ENCODE peak calls at places on chromosomes 3 and 15, in seven cellular contexts. One of them, this sample, is unnamed. For H3K36me3, the result is how much of the 10 kb centered on the place peaks cover.

GRCh38 chr15:101669744-101670143 is 17.6 kb upstream of the TM2D3 start:
- DNase-seq in neuronal stem cell: no peak
- DNase-seq in HCT116: no peak
- DNase-seq in fibroblast of lung: peak
- DNase-seq in HepG2: no peak
- DNase-seq in neural progenitor cell: no peak
- DNase-seq in mesendoderm: no peak
- DNase-seq in this sample: no peak

GRCh38 chr3:146532406-146532805 is 12.0 kb downstream of the PLSCR1 start:
- DNase-seq in neuronal stem cell: no peak
- DNase-seq in HCT116: no peak
- DNase-seq in fibroblast of lung: no peak
- DNase-seq in HepG2: no peak
- DNase-seq in neural progenitor cell: no peak
- DNase-seq in mesendoderm: no peak
- DNase-seq in this sample: no peak

GRCh38 chr3:27805282-27805681 is 83.2 kb upstream of the EOMES start:
- DNase-seq in neuronal stem cell: no peak
- DNase-seq in HCT116: no peak
- DNase-seq in fibroblast of lung: no peak
- DNase-seq in HepG2: no peak
- DNase-seq in neural progenitor cell: no peak
- DNase-seq in mesendoderm: no peak
- DNase-seq in this sample: no peak

GRCh38 chr15:51613988-51614387 is 8.6 kb downstream of the DMXL2 start:
- DNase-seq in neuronal stem cell: no peak
- DNase-seq in HCT116: no peak
- DNase-seq in fibroblast of lung: no peak
- DNase-seq in HepG2: no peak
- DNase-seq in neural progenitor cell: no peak
- DNase-seq in mesendoderm: no peak
- DNase-seq in this sample: no peak

GRCh38 chr3:13219902-13220296 is 146.7 kb upstream of the IQSEC1 start:
- DNase-seq in neuronal stem cell: no peak
- DNase-seq in HCT116: no peak
- DNase-seq in fibroblast of lung: no peak
- DNase-seq in HepG2: no peak
- DNase-seq in neural progenitor cell: no peak
- DNase-seq in mesendoderm: no peak
- DNase-seq in this sample: no peak

GRCh38 chr15:70632079-70632850 is 131.1 kb downstream of the UACA start:
- DNase-seq in neuronal stem cell: no peak
- DNase-seq in HCT116: no peak
- DNase-seq in fibroblast of lung: no peak
- DNase-seq in HepG2: no peak
- DNase-seq in neural progenitor cell: no peak
- DNase-seq in mesendoderm: no peak
- DNase-seq in this sample: peak

GRCh38 chr15:33807665-33808064 is 160.6 kb upstream of the CHRM5 start:
- DNase-seq in neuronal stem cell: no peak
- DNase-seq in HCT116: no peak
- DNase-seq in fibroblast of lung: no peak
- DNase-seq in HepG2: no peak
- DNase-seq in neural progenitor cell: no peak
- DNase-seq in mesendoderm: no peak
- DNase-seq in this sample: no peak

GRCh38 chr15:43232289-43232874 is 11.6 kb upstream of the EPB42 start:
- DNase-seq in neuronal stem cell: no peak
- DNase-seq in HCT116: no peak
- DNase-seq in fibroblast of lung: no peak
- DNase-seq in HepG2: no peak
- DNase-seq in neural progenitor cell: no peak
- DNase-seq in mesendoderm: no peak
- DNase-seq in this sample: no peak

GRCh38 chr3:186466391-186466974 is 77.7 kb downstream of the CRYGS start:
- DNase-seq in neuronal stem cell: no peak
- DNase-seq in HCT116: no peak
- DNase-seq in fibroblast of lung: no peak
- DNase-seq in HepG2: no peak
- DNase-seq in neural progenitor cell: no peak
- DNase-seq in mesendoderm: no peak
- DNase-seq in this sample: no peak

GRCh38 chr3:128950223-128950938 is 43.5 kb downstream of the CFAP92 start:
- DNase-seq in neuronal stem cell: no peak
- DNase-seq in HCT116: peak
- DNase-seq in fibroblast of lung: peak
- DNase-seq in HepG2: peak
- DNase-seq in neural progenitor cell: peak
- DNase-seq in mesendoderm: peak
- DNase-seq in this sample: no peak

GRCh38 chr15:95129589-95129988 is 898.2 kb downstream of the MCTP2 start:
- DNase-seq in neuronal stem cell: no peak
- DNase-seq in HCT116: no peak
- DNase-seq in fibroblast of lung: peak
- DNase-seq in HepG2: no peak
- DNase-seq in neural progenitor cell: no peak
- DNase-seq in mesendoderm: no peak
- DNase-seq in this sample: no peak

GRCh38 chr3:111862415-111862814 is 3.4 kb downstream of the PHLDB2 start:
- DNase-seq in neuronal stem cell: no peak
- DNase-seq in HCT116: no peak
- DNase-seq in fibroblast of lung: no peak
- DNase-seq in HepG2: no peak
- DNase-seq in neural progenitor cell: peak
- DNase-seq in mesendoderm: peak
- DNase-seq in this sample: peak

GRCh38 chr3:12025584-12025983 is 21.4 kb downstream of the SYN2 start:
- DNase-seq in neuronal stem cell: no peak
- DNase-seq in HCT116: no peak
- DNase-seq in fibroblast of lung: no peak
- DNase-seq in HepG2: no peak
- DNase-seq in neural progenitor cell: no peak
- DNase-seq in mesendoderm: no peak
- DNase-seq in this sample: no peak

GRCh38 chr15:98774756-98775497 is 126.6 kb downstream of the IGF1R start:
- DNase-seq in neuronal stem cell: no peak
- DNase-seq in HCT116: no peak
- DNase-seq in fibroblast of lung: no peak
- DNase-seq in HepG2: peak
- DNase-seq in neural progenitor cell: no peak
- DNase-seq in mesendoderm: no peak
- DNase-seq in this sample: peak

GRCh38 chr3:186882125-186882524 is 39.6 kb downstream of the ADIPOQ start:
- DNase-seq in neuronal stem cell: no peak
- DNase-seq in HCT116: no peak
- DNase-seq in fibroblast of lung: no peak
- DNase-seq in HepG2: no peak
- DNase-seq in neural progenitor cell: no peak
- DNase-seq in mesendoderm: no peak
- DNase-seq in this sample: no peak

GRCh38 chr3:183253364-183253960 is 409 bp downstream of the B3GNT5 start:
- DNase-seq in neuronal stem cell: no peak
- DNase-seq in HCT116: no peak
- DNase-seq in fibroblast of lung: peak
- DNase-seq in HepG2: no peak
- DNase-seq in neural progenitor cell: peak
- DNase-seq in mesendoderm: peak
- DNase-seq in this sample: no peak

GRCh38 chr3:69838217-69838616 is 99.0 kb downstream of the MITF start:
- DNase-seq in neuronal stem cell: no peak
- DNase-seq in HCT116: no peak
- DNase-seq in fibroblast of lung: peak
- DNase-seq in HepG2: no peak
- DNase-seq in neural progenitor cell: no peak
- DNase-seq in mesendoderm: no peak
- DNase-seq in this sample: peak

GRCh38 chr3:179474480-179474879 is 23.2 kb upstream of the GNB4 start:
- DNase-seq in neuronal stem cell: no peak
- DNase-seq in HCT116: no peak
- DNase-seq in fibroblast of lung: no peak
- DNase-seq in HepG2: no peak
- DNase-seq in neural progenitor cell: no peak
- DNase-seq in mesendoderm: no peak
- DNase-seq in this sample: no peak

GRCh38 chr3:37941608-37942540 is 48.7 kb upstream of the VILL start:
- DNase-seq in neuronal stem cell: no peak
- DNase-seq in HCT116: no peak
- DNase-seq in fibroblast of lung: no peak
- DNase-seq in HepG2: no peak
- DNase-seq in neural progenitor cell: peak
- DNase-seq in mesendoderm: no peak
- DNase-seq in this sample: no peak

GRCh38 chr3:61605589-61606175 is 44.3 kb downstream of the PTPRG start:
- DNase-seq in neuronal stem cell: no peak
- DNase-seq in HCT116: no peak
- DNase-seq in fibroblast of lung: peak
- DNase-seq in HepG2: no peak
- DNase-seq in neural progenitor cell: no peak
- DNase-seq in mesendoderm: no peak
- DNase-seq in this sample: no peak

GRCh38 chr3:124760601-124761000 is 30.3 kb downstream of the UMPS start:
- DNase-seq in neuronal stem cell: no peak
- DNase-seq in HCT116: no peak
- DNase-seq in fibroblast of lung: peak
- DNase-seq in HepG2: peak
- DNase-seq in neural progenitor cell: no peak
- DNase-seq in mesendoderm: peak
- DNase-seq in this sample: no peak

DNA sequence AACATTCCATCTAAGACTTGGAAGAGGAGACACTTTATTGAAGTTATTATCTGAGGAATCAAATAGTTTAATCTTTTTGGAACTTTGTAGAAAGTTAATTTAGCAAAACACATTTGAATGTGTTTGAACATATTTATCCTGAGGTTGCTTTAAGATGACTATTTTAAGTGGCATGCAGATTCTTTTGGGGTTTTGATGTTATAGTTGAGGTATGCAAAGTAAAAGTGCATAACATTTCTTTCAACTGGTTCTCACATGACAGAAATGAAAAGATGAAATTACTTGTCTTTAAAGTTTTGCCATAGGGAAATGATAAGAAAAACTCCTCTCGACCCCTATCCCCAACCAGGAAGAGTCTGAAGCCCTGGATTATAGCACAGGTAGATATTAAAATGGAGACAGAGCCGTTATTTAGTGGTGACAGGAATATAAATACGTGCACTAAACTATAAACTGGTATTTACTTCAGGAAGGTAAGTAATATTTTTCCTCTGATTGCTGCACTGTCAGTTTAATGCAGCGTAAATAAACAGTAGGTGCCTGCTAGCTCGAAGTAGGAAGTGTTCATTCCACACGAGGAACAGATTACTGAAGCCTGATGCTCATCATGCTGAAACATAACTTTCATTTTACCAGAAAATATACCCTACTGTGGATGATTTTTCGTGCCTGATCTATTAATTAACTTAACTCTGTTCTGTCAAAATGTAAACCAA is 15.1 kb upstream of the SATB1 start:
- DNase-seq in neuronal stem cell: no peak
- DNase-seq in HCT116: no peak
- DNase-seq in fibroblast of lung: no peak
- DNase-seq in HepG2: no peak
- DNase-seq in neural progenitor cell: no peak
- DNase-seq in mesendoderm: no peak
- DNase-seq in this sample: no peak
- H3K36me3 ChIP-seq in neuronal stem cell: under half
- H3K36me3 ChIP-seq in HCT116: under half
- H3K36me3 ChIP-seq in fibroblast of lung: under half
- H3K36me3 ChIP-seq in HepG2: under half
- H3K36me3 ChIP-seq in neural progenitor cell: under half
- H3K36me3 ChIP-seq in mesendoderm: under half
- H3K36me3 ChIP-seq in this sample: under half

GRCh38 chr15:29888651-29889050 is 66.4 kb upstream of the TJP1 start:
- DNase-seq in neuronal stem cell: no peak
- DNase-seq in HCT116: no peak
- DNase-seq in fibroblast of lung: peak
- DNase-seq in HepG2: no peak
- DNase-seq in neural progenitor cell: peak
- DNase-seq in mesendoderm: peak
- DNase-seq in this sample: no peak

GRCh38 chr15:29883126-29883525 is 60.9 kb upstream of the TJP1 start:
- DNase-seq in neuronal stem cell: peak
- DNase-seq in HCT116: no peak
- DNase-seq in fibroblast of lung: peak
- DNase-seq in HepG2: no peak
- DNase-seq in neural progenitor cell: peak
- DNase-seq in mesendoderm: peak
- DNase-seq in this sample: no peak

GRCh38 chr15:29887719-29888118 is 65.5 kb upstream of the TJP1 start:
- DNase-seq in neuronal stem cell: no peak
- DNase-seq in HCT116: no peak
- DNase-seq in fibroblast of lung: peak
- DNase-seq in HepG2: no peak
- DNase-seq in neural progenitor cell: no peak
- DNase-seq in mesendoderm: no peak
- DNase-seq in this sample: no peak

GRCh38 chr15:29880886-29881285 is 58.6 kb upstream of the TJP1 start:
- DNase-seq in neuronal stem cell: no peak
- DNase-seq in HCT116: no peak
- DNase-seq in fibroblast of lung: no peak
- DNase-seq in HepG2: no peak
- DNase-seq in neural progenitor cell: no peak
- DNase-seq in mesendoderm: no peak
- DNase-seq in this sample: no peak

GRCh38 chr15:29885183-29885582 is 62.9 kb upstream of the TJP1 start:
- DNase-seq in neuronal stem cell: no peak
- DNase-seq in HCT116: no peak
- DNase-seq in fibroblast of lung: no peak
- DNase-seq in HepG2: no peak
- DNase-seq in neural progenitor cell: no peak
- DNase-seq in mesendoderm: peak
- DNase-seq in this sample: no peak
- H3K9ac ChIP-seq in neuronal stem cell: no peak
- H3K9ac ChIP-seq in HCT116: no peak
- H3K9ac ChIP-seq in fibroblast of lung: no peak
- H3K9ac ChIP-seq in HepG2: no peak
- H3K9ac ChIP-seq in neural progenitor cell: no peak
- H3K9ac ChIP-seq in mesendoderm: no peak
- H3K9ac ChIP-seq in this sample: no peak

GRCh38 chr3:127610105-127610504 is 11.9 kb downstream of the MCM2 start:
- DNase-seq in neuronal stem cell: no peak
- DNase-seq in HCT116: no peak
- DNase-seq in fibroblast of lung: no peak
- DNase-seq in HepG2: no peak
- DNase-seq in neural progenitor cell: no peak
- DNase-seq in mesendoderm: no peak
- DNase-seq in this sample: no peak
- H3K36me3 ChIP-seq in neuronal stem cell: half or more
- H3K36me3 ChIP-seq in HCT116: under half
- H3K36me3 ChIP-seq in fibroblast of lung: under half
- H3K36me3 ChIP-seq in HepG2: half or more
- H3K36me3 ChIP-seq in neural progenitor cell: under half
- H3K36me3 ChIP-seq in mesendoderm: under half
- H3K36me3 ChIP-seq in this sample: under half

DNA sequence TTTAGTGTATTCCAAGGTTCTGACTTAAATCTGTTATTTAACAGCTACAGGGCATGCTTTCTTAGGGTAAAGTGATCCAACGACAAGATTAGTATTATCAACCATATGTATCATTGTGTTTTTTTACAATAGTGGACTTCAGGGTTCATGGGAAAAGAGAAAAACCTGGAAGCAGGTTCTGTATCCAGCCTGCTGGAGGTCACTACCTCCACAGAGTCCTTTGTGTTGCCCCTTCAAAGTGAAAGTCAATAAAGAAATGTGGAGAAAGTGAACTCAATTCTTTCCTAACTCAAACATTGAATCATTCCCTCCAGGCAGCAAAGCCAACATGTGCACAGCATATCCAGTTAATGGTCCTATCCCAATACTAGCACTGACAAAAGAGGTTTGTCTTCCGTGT is 45.4 kb downstream of the FGF7 start:
- DNase-seq in neuronal stem cell: no peak
- DNase-seq in HCT116: no peak
- DNase-seq in fibroblast of lung: peak
- DNase-seq in HepG2: peak
- DNase-seq in neural progenitor cell: no peak
- DNase-seq in mesendoderm: no peak
- DNase-seq in this sample: peak
- H3K9ac ChIP-seq in neuronal stem cell: no peak
- H3K9ac ChIP-seq in HCT116: no peak
- H3K9ac ChIP-seq in fibroblast of lung: no peak
- H3K9ac ChIP-seq in HepG2: no peak
- H3K9ac ChIP-seq in neural progenitor cell: no peak
- H3K9ac ChIP-seq in mesendoderm: no peak
- H3K9ac ChIP-seq in this sample: no peak

This sample was measured in mammary epithelial cell.